ENCODE peak calls at places on chromosomes 1 and 21, in seven cellular contexts. I is CD8-positive, alpha-beta memory T cell; K is fibroblast of mammary gland; S is CD8-positive, alpha-beta T cell; V is foreskin fibroblast; M is astrocyte of the cerebellum; P is astrocyte of the spinal cord. N is an unnamed sample.

GRCh38 chr1:196896355-196896754 is 8.5 kb downstream of the CFHR4 start:
- DNase-seq in P (no peak), M (no peak), K (no peak), S (no peak), I (no peak), V (no peak), N (no peak)

GRCh38 chr1:12196641-12197482 is 30.1 kb downstream of the TNFRSF1B start:
- DNase-seq in M (no peak), K (no peak), I (no peak), S (no peak), P (no peak), V (no peak), N (no peak)

GRCh38 chr1:119136401-119136800 is 4.1 kb downstream of the WARS2 start:
- DNase-seq in K (peak), M (no peak), V (peak), I (no peak), S (no peak), P (no peak), N (no peak)

GRCh38 chr1:164601399-164602141 is 42.6 kb downstream of the PBX1 start:
- DNase-seq in P (no peak), M (no peak), K (no peak), S (no peak), V (no peak), I (no peak), N (no peak)

GRCh38 chr1:19006837-19007271 is 50.4 kb upstream of the IFFO2 start:
- DNase-seq in P (no peak), I (no peak), K (no peak), M (no peak), S (no peak), V (no peak), N (no peak)

GRCh38 chr1:3380465-3380864 is 74.0 kb upstream of the ARHGEF16 start:
- DNase-seq in S (no peak), V (no peak), M (no peak), P (no peak), I (no peak), K (no peak), N (no peak)

GRCh38 chr1:147500309-147500839 is 40.9 kb upstream of the BCL9 start:
- DNase-seq in K (no peak), V (no peak), S (no peak), M (no peak), P (no peak), I (no peak), N (no peak)

GRCh38 chr1:101193733-101194169 is 43.1 kb upstream of the S1PR1 start:
- DNase-seq in V (no peak), I (no peak), S (no peak), M (no peak), K (peak), P (no peak), N (no peak)

GRCh38 chr1:40838980-40839942 is 22.9 kb downstream of the CITED4 start:
- DNase-seq in M (no peak), I (no peak), S (no peak), P (no peak), K (no peak), V (no peak), N (no peak)

GRCh38 chr1:154190550-154190949 is 1.4 kb downstream of the TPM3 start:
- DNase-seq in K (peak), P (peak), M (no peak), S (no peak), I (no peak), V (peak), N (no peak)
- H3K4me3 ChIP-seq in K (no peak), P (no peak), M (no peak), S (no peak), I (no peak), V (no peak), N (no peak)

GRCh38 chr1:236160540-236161127 is 18.3 kb downstream of the GPR137B start:
- DNase-seq in P (no peak), V (no peak), M (no peak), I (no peak), S (no peak), K (no peak), N (no peak)

GRCh38 chr1:236158719-236159118 is 16.4 kb downstream of the GPR137B start:
- DNase-seq in S (no peak), I (no peak), M (no peak), V (no peak), K (no peak), P (no peak), N (no peak)

GRCh38 chr1:236156512-236157208 is 14.3 kb downstream of the GPR137B start:
- DNase-seq in V (no peak), I (no peak), M (no peak), P (no peak), K (no peak), S (peak), N (peak)

GRCh38 chr1:236161230-236161629 is 18.9 kb downstream of the GPR137B start:
- DNase-seq in K (no peak), V (no peak), P (no peak), S (no peak), I (no peak), M (no peak), N (no peak)

DNA sequence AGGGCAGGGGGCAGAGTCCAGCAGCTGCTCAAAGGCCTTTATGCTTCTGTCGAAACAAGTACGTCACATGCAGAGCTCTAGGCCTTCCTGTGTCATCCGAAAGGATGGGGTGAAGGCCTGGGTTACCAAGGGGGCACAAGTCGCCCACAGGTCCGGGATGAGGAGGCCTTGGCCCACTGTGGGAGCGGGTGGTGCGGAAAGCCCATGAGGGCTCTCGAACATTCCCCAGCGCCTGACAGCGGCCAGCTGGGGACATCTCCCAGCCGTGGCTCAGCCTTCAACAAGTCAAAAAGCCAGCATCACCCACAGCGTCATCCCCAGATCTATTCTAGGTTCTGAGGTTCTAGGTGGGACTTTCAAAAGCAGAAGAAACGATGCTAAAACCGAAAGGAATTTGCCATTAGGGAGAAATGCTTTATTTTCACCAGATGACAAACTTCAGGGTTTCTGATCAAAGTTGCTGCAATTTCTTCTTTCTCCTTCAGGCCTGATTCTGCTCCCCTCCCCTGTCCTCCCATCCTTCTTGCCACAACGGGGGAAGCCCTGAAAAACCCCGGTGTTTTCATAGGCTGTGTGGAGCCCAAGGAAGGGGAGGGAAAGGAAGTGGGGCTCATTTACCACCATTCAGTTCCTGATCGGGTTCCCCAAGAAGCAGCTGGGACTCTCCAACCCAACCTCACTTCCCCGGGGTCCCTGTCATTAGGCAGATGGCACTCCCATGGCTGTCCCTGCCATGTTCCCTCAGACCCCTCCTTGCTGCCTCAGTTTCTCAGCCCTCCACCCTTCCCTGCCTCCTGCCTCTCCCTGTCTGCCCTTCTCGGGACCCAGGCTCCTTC is 17.6 kb downstream of the GPR137B start:
- DNase-seq in I (no peak), V (no peak), K (no peak), S (no peak), M (no peak), P (no peak), N (no peak)
- H3K4me3 ChIP-seq in I (no peak), V (no peak), K (no peak), S (no peak), M (no peak), P (no peak), N (no peak)

DNA sequence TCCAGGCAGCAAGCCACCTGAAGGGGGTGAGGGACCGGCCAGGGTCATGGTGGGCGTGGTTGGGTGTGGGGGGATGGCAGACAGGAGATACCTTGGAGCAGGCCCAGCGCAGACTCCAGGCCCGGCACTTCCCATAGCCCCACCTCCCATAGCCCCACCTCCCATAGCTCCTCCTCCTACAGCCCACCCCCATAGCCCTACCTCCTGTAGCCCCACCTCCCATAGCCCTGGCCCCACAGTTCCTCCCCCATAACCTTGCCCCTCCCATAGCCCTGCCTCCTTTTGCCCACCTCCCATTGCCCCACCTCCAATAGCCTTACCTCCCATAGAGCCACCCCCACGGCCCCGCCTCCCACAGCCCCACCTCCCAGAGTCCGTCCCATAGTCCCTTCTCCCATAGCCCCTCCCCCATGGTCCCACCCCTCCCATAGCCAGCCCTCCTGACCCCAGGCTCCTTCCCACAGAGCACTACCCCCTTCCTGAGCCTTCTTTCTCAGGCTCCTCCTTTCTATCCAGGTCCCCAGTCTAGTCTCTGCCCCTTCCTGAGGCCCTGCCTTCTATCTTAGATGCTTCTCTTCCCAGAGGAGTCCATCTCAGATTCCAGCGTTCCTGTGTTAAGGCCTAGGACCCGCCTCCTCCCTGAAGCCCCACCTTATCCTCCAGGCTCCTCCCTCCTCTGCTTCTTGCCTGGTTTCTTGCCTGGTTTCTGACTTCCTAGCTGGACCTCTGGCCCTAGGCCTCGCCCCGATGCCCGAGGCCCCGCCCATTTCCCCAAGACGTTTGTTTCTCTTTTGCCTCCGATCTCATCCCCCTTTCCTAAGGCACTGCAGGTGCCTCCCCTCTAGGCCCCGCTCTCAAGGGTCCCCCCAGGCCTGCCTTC is 46.8 kb downstream of the PTPRU start:
- DNase-seq in S (no peak), K (peak), M (no peak), P (peak), V (peak), I (no peak), N (peak)
- H3K4me3 ChIP-seq in S (no peak), K (no peak), M (no peak), P (no peak), V (no peak), I (no peak), N (no peak)

GRCh38 chr1:66840929-66841328 is 39.9 kb upstream of the INSL5 start:
- DNase-seq in P (no peak), M (no peak), V (no peak), K (no peak), I (peak), S (no peak), N (peak)
- H3K4me3 ChIP-seq in P (no peak), M (no peak), V (no peak), K (no peak), I (peak), S (no peak), N (no peak)

DNA sequence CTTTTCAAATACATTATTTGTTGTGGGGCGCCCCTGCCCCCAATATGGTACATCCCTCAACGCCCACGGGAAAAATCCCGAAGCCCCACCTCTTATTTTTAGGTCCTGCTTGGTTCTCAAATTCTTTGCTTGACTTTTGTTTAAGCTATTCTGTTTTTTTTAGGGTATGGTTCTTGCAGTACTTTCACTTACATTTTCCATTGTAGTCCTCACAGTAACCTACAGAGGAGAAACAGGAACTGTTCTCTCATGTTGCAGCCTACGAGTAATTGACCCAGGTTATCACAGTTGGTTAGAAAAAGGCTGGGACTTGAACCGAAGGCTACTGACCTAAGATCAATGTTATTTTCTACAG is 699 bp upstream of the C21orf91 start:
- DNase-seq in P (no peak), K (no peak), I (no peak), M (no peak), S (no peak), V (no peak), N (no peak)
- H3K4me3 ChIP-seq in P (peak), K (peak), I (peak), M (peak), S (peak), V (peak), N (peak)

DNA sequence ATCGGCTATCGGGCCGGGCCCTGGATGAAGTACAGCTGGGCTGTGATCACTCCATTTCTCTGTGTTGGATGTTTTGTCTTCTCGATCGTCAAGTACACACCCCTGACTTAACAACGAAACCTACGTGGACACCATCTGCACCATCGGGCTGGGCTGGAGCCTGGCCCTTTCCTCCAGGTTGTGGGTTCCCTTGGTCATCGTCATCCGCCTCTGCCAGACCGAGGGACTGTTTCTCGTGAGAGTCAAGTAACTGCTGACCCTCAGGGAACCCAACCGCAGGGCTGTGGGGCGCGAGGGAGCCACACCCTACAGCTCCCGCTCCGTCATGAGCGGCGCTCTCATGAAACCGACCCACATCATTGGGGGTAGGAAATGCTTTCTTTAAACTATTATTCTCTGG is 842.4 kb upstream of the TMPRSS15 start:
- DNase-seq in K (no peak), I (no peak), S (no peak), V (no peak), P (no peak), M (no peak), N (no peak)
- H3K4me3 ChIP-seq in K (no peak), I (no peak), S (no peak), V (no peak), P (no peak), M (no peak), N (no peak)

DNA sequence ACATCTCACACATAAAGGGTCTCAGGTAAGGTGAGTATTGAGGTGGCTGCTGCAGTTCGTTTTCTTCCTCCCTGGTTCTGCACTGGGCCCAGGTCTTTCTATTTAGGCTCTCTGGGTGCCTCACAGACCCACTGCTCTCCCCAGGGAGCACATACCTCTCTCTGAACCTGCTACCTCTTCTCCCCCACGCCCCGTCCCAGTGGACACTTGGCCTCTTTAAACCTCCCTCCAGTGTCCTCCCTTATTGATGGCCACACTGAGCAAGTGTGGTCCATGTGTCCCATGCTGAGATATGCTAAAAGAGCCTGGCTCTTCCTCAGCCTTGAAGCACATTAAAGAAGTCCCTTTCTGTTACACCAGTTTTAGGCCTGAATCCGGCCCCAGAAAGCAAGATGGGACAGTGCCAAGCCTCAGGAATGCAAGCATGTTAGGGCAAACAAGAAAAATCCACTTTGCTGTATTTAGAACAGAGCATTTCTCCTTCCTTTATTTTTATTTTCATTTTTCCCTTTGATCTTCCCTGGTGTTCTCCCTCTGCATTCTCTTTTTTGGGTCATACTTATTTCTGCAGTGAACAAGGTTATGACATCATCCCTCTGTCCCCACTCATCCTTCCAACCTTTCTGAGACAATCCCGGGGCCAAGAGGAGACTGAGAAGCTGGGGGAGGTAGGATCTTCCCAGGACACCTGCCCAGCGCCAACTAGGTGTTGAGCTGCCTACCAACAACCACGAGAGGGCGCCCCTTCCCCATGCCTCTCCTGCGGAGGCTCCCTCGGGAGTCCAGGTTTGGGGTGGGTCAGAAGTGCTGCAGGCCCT is 5.0 kb upstream of the CHI3L2 start:
- DNase-seq in I (peak), M (peak), K (peak), S (peak), V (peak), P (peak), N (peak)
- H3K4me3 ChIP-seq in I (peak), M (no peak), K (no peak), S (peak), V (no peak), P (no peak), N (peak)

GRCh38 chr1:226305184-226305583 is 3.8 kb downstream of the LIN9 start:
- DNase-seq in P (no peak), K (no peak), M (no peak), S (no peak), V (no peak), I (no peak), N (no peak)

GRCh38 chr1:226308166-226308722 is 720 bp downstream of the LIN9 start:
- DNase-seq in S (no peak), K (no peak), M (no peak), V (no peak), I (no peak), P (peak), N (no peak)

GRCh38 chr1:226308723-226309397 is at the start of gene LIN9:
- DNase-seq in S (peak), K (peak), I (peak), P (peak), V (peak), M (peak), N (peak)

GRCh38 chr1:226304291-226304955 is 4.5 kb downstream of the LIN9 start:
- DNase-seq in I (no peak), K (no peak), V (no peak), P (no peak), M (no peak), S (no peak), N (no peak)

DNA sequence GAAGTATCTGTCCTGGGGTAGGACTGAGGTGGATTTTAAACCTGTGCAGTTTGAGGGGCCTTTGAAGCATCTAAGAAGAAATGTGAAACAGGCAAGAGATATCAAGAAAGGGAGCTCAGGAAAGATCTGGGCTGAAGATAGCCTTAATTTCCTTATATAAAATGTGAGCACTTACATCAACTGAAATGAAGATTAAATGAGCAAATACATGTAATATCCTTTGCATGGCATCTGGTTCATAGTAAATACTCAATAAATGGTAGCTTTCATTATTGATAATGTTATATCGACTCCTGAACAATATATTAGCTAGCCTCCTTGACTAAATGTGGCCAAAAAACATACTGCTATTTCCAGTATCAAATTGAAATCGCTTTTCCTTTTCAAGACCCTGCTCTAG is 2.5 kb downstream of the LIN9 start:
- DNase-seq in P (no peak), M (no peak), S (no peak), V (no peak), I (no peak), K (no peak), N (no peak)
- H3K4me3 ChIP-seq in P (no peak), M (no peak), S (no peak), V (no peak), I (no peak), K (no peak), N (no peak)

GRCh38 chr1:8880068-8880676 is 1.7 kb upstream of the ENO1 start:
- DNase-seq in P (peak), M (peak), K (peak), V (peak), I (no peak), S (no peak), N (no peak)
- H3K4me3 ChIP-seq in P (no peak), M (no peak), K (peak), V (no peak), I (no peak), S (no peak), N (peak)

DNA sequence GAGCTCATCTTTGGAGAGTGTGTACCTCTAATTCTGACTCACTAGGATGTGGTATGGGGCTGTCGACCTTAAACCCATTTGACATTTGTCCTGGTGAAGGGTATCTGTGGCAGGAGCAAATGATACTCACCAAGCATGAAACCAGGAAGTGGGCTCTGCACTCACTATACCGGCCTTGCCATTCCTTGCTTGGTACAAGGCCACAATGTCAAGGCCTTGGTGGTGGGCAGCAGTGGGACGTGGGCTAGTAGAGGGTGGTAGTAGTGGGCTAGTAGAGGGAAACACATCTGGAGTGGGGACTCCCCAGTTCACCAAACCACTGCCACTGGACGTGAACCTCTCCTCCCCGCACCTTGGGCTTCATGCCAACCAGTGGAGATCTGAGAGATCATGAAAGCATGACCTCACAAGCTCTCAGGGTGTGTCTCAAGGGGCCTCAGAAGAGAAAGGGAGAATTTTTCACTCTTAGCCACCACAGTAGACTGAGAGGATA is 11.5 kb downstream of the TNFSF4 start:
- DNase-seq in P (no peak), S (no peak), K (no peak), V (no peak), M (no peak), I (no peak), N (peak)
- H3K4me3 ChIP-seq in P (no peak), S (no peak), K (no peak), V (no peak), M (no peak), I (no peak), N (no peak)

N was measured in Jurkat, Clone E6-1.